ENCODE peak calls at places on chromosomes 11 and 22, in nine cellular contexts. G, I, Y, X, L, U, T, B and P are unnamed samples.
A peak's percentile ranks its signal among the peaks of the same experiment; 100 is the strongest.

GRCh38 chr11:108748971-108749370 is 84.1 kb downstream of the DDX10 start:
- DNase-seq in I (no peak), Y (no peak), T (no peak), U (no peak), G (no peak), B (no peak), X (no peak), L (no peak), P (no peak)

GRCh38 chr11:38791346-38791961 is 2193.4 kb upstream of the RAG2 start:
- DNase-seq in I (peak; percentile 60), L (peak; percentile 70), B (peak; percentile 33), Y (peak; percentile 67), X (peak; percentile 86), G (peak; percentile 56), T (no peak), U (peak; percentile 42), P (no peak)

GRCh38 chr11:35919244-35919643 is 24.6 kb upstream of the LDLRAD3 start:
- DNase-seq in G (peak; percentile 44), T (no peak), I (peak; percentile 33), X (peak; percentile 29), U (no peak), L (no peak), Y (no peak), B (no peak), P (no peak)

GRCh38 chr22:20999350-21000214 is 2.3 kb downstream of the THAP7 start:
- DNase-seq in T (no peak), U (no peak), B (no peak), G (no peak), Y (no peak), L (no peak), X (no peak), I (no peak), P (peak; percentile 80)

GRCh38 chr11:83508804-83509203 is 222.6 kb upstream of the CCDC90B start:
- DNase-seq in B (peak; percentile 20), I (no peak), Y (no peak), X (no peak), U (no peak), L (no peak), T (peak; percentile 46), G (no peak), P (no peak)

GRCh38 chr11:110447343-110447742 is 17.6 kb downstream of the FDX1 start:
- DNase-seq in X (no peak), L (no peak), G (no peak), T (no peak), Y (no peak), U (no peak), I (no peak), B (no peak), P (no peak)

GRCh38 chr11:94762208-94762607 is 5.9 kb upstream of the AMOTL1 start:
- DNase-seq in G (no peak), I (no peak), U (no peak), Y (no peak), L (peak; percentile 53), X (peak; percentile 27), T (no peak), B (peak; percentile 55), P (no peak)

GRCh38 chr11:119307219-119307618 is 9.7 kb downstream of the MCAM start:
- DNase-seq in T (no peak), Y (no peak), U (no peak), B (no peak), L (no peak), G (no peak), I (no peak), X (no peak), P (no peak)

GRCh38 chr22:38240734-38241252 is 32.0 kb downstream of the TMEM184B start:
- DNase-seq in G (peak; percentile 45), Y (no peak), B (peak; percentile 75), U (peak; percentile 67), I (peak; percentile 88), X (peak; percentile 78), L (peak; percentile 91), T (no peak), P (no peak)

GRCh38 chr22:19772673-19773469 is 12.3 kb downstream of the TBX1 start:
- DNase-seq in X (peak; percentile 19), B (no peak), Y (no peak), U (no peak), G (no peak), L (no peak), I (no peak), T (peak; percentile 48), P (peak; percentile 73)

GRCh38 chr11:132640952-132641351 is 891.3 kb downstream of the OPCML start:
- DNase-seq in B (no peak), U (no peak), L (no peak), X (no peak), T (no peak), Y (no peak), I (no peak), G (no peak), P (no peak)

GRCh38 chr22:41826001-41826400 is 6.9 kb upstream of the SREBF2 start:
- DNase-seq in G (no peak), Y (no peak), B (no peak), T (no peak), U (no peak), X (no peak), L (no peak), I (no peak), P (no peak)

GRCh38 chr22:21982338-21982965 is at the start of gene TOP3B:
- DNase-seq in U (peak; percentile 83), G (peak; percentile 65), L (peak; percentile 75), T (peak; percentile 88), Y (peak; percentile 64), B (peak; percentile 74), X (peak; percentile 81), I (peak; percentile 37), P (peak; percentile 94)

GRCh38 chr11:117010808-117011540 is 87.3 kb downstream of the SIK3 start:
- DNase-seq in B (peak; percentile 98), U (no peak), I (peak; percentile 97), L (peak; percentile 93), X (peak; percentile 90), T (no peak), Y (no peak), G (no peak), P (no peak)

GRCh38 chr11:2933376-2934056 is 4.3 kb upstream of the PHLDA2 start:
- DNase-seq in X (peak; percentile 85), U (peak; percentile 78), Y (no peak), L (peak; percentile 95), T (peak; percentile 94), B (peak; percentile 80), I (peak; percentile 96), G (no peak), P (peak; percentile 93)

GRCh38 chr11:112968988-112969714 is 7.9 kb downstream of the NCAM1 start:
- DNase-seq in I (no peak), T (no peak), B (no peak), Y (no peak), L (no peak), U (no peak), G (no peak), X (peak; percentile 58), P (no peak)

GRCh38 chr11:28566643-28567042 is 458.5 kb downstream of the METTL15 start:
- DNase-seq in G (peak; percentile 71), Y (peak; percentile 38), B (peak; percentile 92), T (peak; percentile 37), I (peak; percentile 92), X (peak; percentile 96), U (peak; percentile 31), L (peak; percentile 98), P (peak; percentile 89)

GRCh38 chr11:126355926-126356897 is 726 bp downstream of the ST3GAL4 start:
- DNase-seq in I (no peak), L (peak; percentile 66), G (no peak), U (peak; percentile 43), T (peak; percentile 66), B (peak; percentile 40), X (no peak), Y (no peak), P (no peak)